ENCODE peak calls at places on chromosomes 2 and 18, in ten cellular contexts. Q is nucleus accumbens; C is foreskin keratinocyte; N is Kasumi-1; J is Calu3; B is RPMI8226; G is amniotic epithelial cell; H is NCI-H1694 treated with DMSO at 0.1 percent for 48 hours; P is NAMALWA; Z is stimulated activated CD4-positive, alpha-beta T cell treated with anti-CD3 and anti-CD28 coated beads, Interleukin-4, amount 100 ng/mL, for 24 hours. U is an unnamed sample.

GRCh38 chr2:128317186-128317897 is 1.3 kb downstream of the HS6ST1 start:
- DNase-seq in Q (no peak), C (no peak), N (peak), J (peak), B (peak), G (no peak), H (no peak), P (peak), Z (peak), U (no peak)

GRCh38 chr18:59662008-59662701 is 35.1 kb downstream of the CCBE1 start:
- DNase-seq in Q (no peak), C (peak), N (no peak), J (no peak), B (no peak), G (peak), H (no peak), P (no peak), Z (no peak), U (peak)

GRCh38 chr2:238169708-238170251 is 11.0 kb downstream of the ERFE start:
- DNase-seq in Q (no peak), C (peak), N (no peak), J (no peak), B (no peak), G (peak), H (peak), P (no peak), Z (no peak), U (peak)

GRCh38 chr18:50193796-50194622 is 938 bp downstream of the MYO5B start:
- DNase-seq in Q (no peak), C (no peak), N (no peak), J (peak), B (peak), G (no peak), H (no peak), P (no peak), Z (no peak), U (no peak)

GRCh38 chr2:101677657-101678056 is 19.9 kb upstream of the MAP4K4 start:
- DNase-seq in Q (no peak), C (no peak), N (peak), J (no peak), B (no peak), G (no peak), H (no peak), P (peak), Z (no peak), U (no peak)

GRCh38 chr2:188068093-188068492 is 223.6 kb upstream of the GULP1 start:
- DNase-seq in Q (no peak), C (no peak), N (no peak), J (no peak), B (no peak), G (peak), H (no peak), P (no peak), Z (no peak), U (no peak)

GRCh38 chr18:31658670-31659573 is 25.5 kb downstream of the B4GALT6 start:
- DNase-seq in Q (no peak), C (no peak), N (no peak), J (no peak), B (no peak), G (no peak), H (no peak), P (peak), Z (no peak), U (no peak)

GRCh38 chr18:51491678-51492372 is 294.3 kb upstream of the MEX3C start:
- DNase-seq in Q (no peak), C (no peak), N (no peak), J (no peak), B (peak), G (no peak), H (no peak), P (no peak), Z (no peak), U (no peak)

GRCh38 chr2:222709191-222709891 is 37.9 kb downstream of the MOGAT1 start:
- DNase-seq in Q (peak), C (peak), N (peak), J (no peak), B (peak), G (peak), H (no peak), P (no peak), Z (no peak), U (no peak)

GRCh38 chr2:150479075-150479915 is 8.2 kb downstream of the RND3 start:
- DNase-seq in Q (no peak), C (peak), N (no peak), J (no peak), B (no peak), G (peak), H (no peak), P (no peak), Z (no peak), U (no peak)

GRCh38 chr2:237909075-237909695 is 49.8 kb downstream of the RAMP1 start:
- DNase-seq in Q (no peak), C (no peak), N (no peak), J (no peak), B (no peak), G (no peak), H (no peak), P (no peak), Z (no peak), U (no peak)

GRCh38 chr2:216562689-216563435 is 64.2 kb downstream of the RPL37A start:
- DNase-seq in Q (no peak), C (no peak), N (no peak), J (no peak), B (no peak), G (no peak), H (no peak), P (no peak), Z (no peak), U (no peak)

GRCh38 chr2:124323321-124323720 is 298.2 kb downstream of the CNTNAP5 start:
- DNase-seq in Q (peak), C (no peak), N (no peak), J (no peak), B (no peak), G (peak), H (no peak), P (no peak), Z (no peak), U (no peak)

GRCh38 chr18:27715751-27716150 is 461.2 kb downstream of the CDH2 start:
- DNase-seq in Q (no peak), C (no peak), N (no peak), J (no peak), B (no peak), G (peak), H (no peak), P (no peak), Z (no peak), U (no peak)

GRCh38 chr2:147051814-147052213 is 793.0 kb upstream of the ACVR2A start:
- DNase-seq in Q (no peak), C (peak), N (no peak), J (no peak), B (no peak), G (no peak), H (peak), P (no peak), Z (no peak), U (no peak)

GRCh38 chr2:129233751-129234406 is 745.6 kb upstream of the RAB6C start:
- DNase-seq in Q (no peak), C (peak), N (peak), J (no peak), B (no peak), G (no peak), H (peak), P (peak), Z (no peak), U (peak)

GRCh38 chr18:55144226-55144625 is 185.0 kb upstream of the CCDC68 start:
- DNase-seq in Q (no peak), C (peak), N (no peak), J (no peak), B (no peak), G (no peak), H (no peak), P (no peak), Z (no peak), U (no peak)

GRCh38 chr2:174332607-174333001 is 2.1 kb upstream of the SP9 start:
- DNase-seq in Q (no peak), C (no peak), N (no peak), J (no peak), B (no peak), G (no peak), H (no peak), P (no peak), Z (no peak), U (no peak)

U was measured in epithelial cell of prostate.